ENCODE peak calls at places on chromosomes 5 and 9, in eight cellular contexts. Q is fibroblast of lung, J is body of pancreas, O is AG10803, X is dorsolateral prefrontal cortex, B is heart right ventricle, Z is choroid plexus epithelial cell, F is A549. R is an unnamed sample.
A peak's percentile ranks its signal among the peaks of the same experiment; 100 is the strongest.

GRCh38 chr5:6768590-6769230 is 55.5 kb downstream of the TENT4A start:
- DNase-seq in F (no peak), J (no peak), X (no peak), O (no peak), Z (no peak), Q (no peak), B (no peak), R (no peak)

GRCh38 chr9:78026416-78026815 is 5.2 kb downstream of the GNAQ start:
- DNase-seq in F (no peak), J (no peak), Z (no peak), Q (peak; percentile 33), X (no peak), B (no peak), O (no peak), R (no peak)

GRCh38 chr9:6609499-6610016 is 36.0 kb downstream of the GLDC start:
- DNase-seq in J (no peak), O (no peak), X (no peak), F (no peak), B (no peak), Z (no peak), Q (no peak), R (no peak)

GRCh38 chr5:73338201-73339126 is 110.1 kb downstream of the FOXD1 start:
- DNase-seq in Q (peak; percentile 94), Z (peak; percentile 91), F (no peak), J (no peak), O (peak; percentile 77), B (no peak), X (no peak), R (peak; percentile 13)

GRCh38 chr9:137470785-137471184 is 11.7 kb upstream of the NSMF start:
- DNase-seq in J (no peak), Q (no peak), Z (no peak), O (no peak), F (no peak), B (no peak), X (no peak), R (no peak)

GRCh38 chr5:6868170-6868569 is 154.9 kb downstream of the TENT4A start:
- DNase-seq in X (peak; percentile 30), F (no peak), J (no peak), Q (no peak), B (no peak), Z (no peak), O (no peak), R (no peak)

GRCh38 chr5:137700282-137700680 is 35.6 kb downstream of the KLHL3 start:
- DNase-seq in B (no peak), X (no peak), F (no peak), Q (peak; percentile 40), Z (peak; percentile 53), O (peak; percentile 43), J (no peak), R (peak; percentile 36)

GRCh38 chr9:136100700-136101614 is 5.9 kb upstream of the NACC2 start:
- DNase-seq in B (no peak), Z (no peak), X (no peak), O (no peak), J (no peak), F (peak; percentile 56), Q (no peak), R (no peak)

GRCh38 chr5:93164690-93165089 is 416.3 kb downstream of the NR2F1-AS1 start:
- DNase-seq in F (peak; percentile 47), O (peak; percentile 89), Z (peak; percentile 89), X (no peak), B (peak; percentile 12), J (no peak), Q (peak; percentile 79), R (peak; percentile 86)

GRCh38 chr5:177367981-177368960 is 10.5 kb downstream of the RGS14 start:
- DNase-seq in J (peak; percentile 42), Q (no peak), O (no peak), F (no peak), B (no peak), Z (no peak), X (no peak), R (no peak)

GRCh38 chr5:177365845-177366527 is 8.3 kb downstream of the RGS14 start:
- DNase-seq in Q (no peak), J (no peak), X (no peak), O (no peak), Z (no peak), B (no peak), F (no peak), R (no peak)

GRCh38 chr5:177364159-177364962 is 6.6 kb downstream of the RGS14 start:
- DNase-seq in Q (no peak), O (no peak), F (no peak), Z (no peak), J (no peak), B (no peak), X (no peak), R (no peak)

GRCh38 chr5:177367323-177367848 is 9.7 kb downstream of the RGS14 start:
- DNase-seq in J (no peak), Z (no peak), F (no peak), X (no peak), O (no peak), B (no peak), Q (no peak), R (no peak)

DNA sequence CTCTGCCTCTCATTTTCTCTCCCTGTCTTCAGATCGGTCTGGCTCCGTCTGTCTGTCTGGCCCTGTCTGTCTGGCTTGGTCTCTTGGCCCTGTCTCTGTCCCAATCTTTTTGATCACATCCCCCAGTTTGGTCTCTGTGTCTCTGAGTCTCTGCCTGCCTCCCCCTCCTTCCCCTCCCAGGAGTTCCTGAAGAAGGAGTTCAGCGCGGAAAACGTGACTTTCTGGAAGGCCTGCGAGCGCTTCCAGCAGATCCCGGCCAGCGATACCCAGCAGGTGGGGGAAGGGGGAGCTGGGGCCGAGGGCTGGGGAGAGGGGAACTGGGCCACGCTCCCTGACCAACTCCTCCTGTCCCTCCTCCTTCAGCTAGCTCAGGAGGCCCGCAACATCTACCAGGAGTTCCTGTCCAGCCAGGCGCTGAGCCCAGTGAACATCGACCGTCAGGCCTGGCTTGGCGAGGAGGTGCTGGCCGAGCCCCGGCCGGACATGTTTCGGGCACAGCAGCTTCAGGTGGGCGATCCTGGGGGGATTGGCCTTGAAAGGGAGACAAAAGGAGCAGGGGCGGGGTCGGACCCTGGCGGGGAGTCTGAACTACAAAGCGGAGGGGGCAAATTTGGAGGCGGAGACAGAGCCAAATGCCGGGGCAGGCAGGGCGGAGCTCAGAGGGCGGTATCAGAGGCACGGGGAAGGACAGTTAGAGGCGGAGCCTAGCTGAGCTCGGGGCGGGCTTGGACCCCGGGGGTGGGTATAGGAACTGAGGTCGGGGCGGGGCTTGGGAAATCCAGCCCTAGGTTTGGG is 9.0 kb downstream of the RGS14 start:
- DNase-seq in Q (peak; percentile 75), F (no peak), O (peak; percentile 77), B (peak; percentile 91), Z (peak; percentile 86), X (no peak), J (peak; percentile 95), R (peak; percentile 77)
- H3K4me3 ChIP-seq in Q (peak overlapping the region; percentile 32), F (no peak overlapping the region), O (peak overlapping the region; percentile 57), B (peak overlapping the region; percentile 56), Z (peak overlapping the region; percentile 60), X (peak overlapping the region; percentile 38), J (no peak overlapping the region), R (peak overlapping the region; percentile 58)

GRCh38 chr5:9922719-9923118 is 292.6 kb upstream of the TAS2R1 start:
- DNase-seq in J (no peak), F (peak; percentile 13), Z (no peak), Q (no peak), O (no peak), X (no peak), B (no peak), R (no peak)
- TF ChIP-seq CTCF in J (no peak), F (peak; percentile 10), Z (peak; percentile 31), Q (peak; percentile 33), O (peak; percentile 26), X (no peak), B (no peak), R (peak; percentile 20)

GRCh38 chr9:95005276-95006141 is 279.0 kb downstream of the AOPEP start:
- DNase-seq in F (peak; percentile 68), J (no peak), Q (no peak), O (no peak), B (no peak), X (no peak), Z (no peak), R (peak; percentile 37)

GRCh38 chr9:95009459-95009858 is 283.0 kb downstream of the AOPEP start:
- DNase-seq in J (no peak), Z (no peak), O (no peak), Q (peak; percentile 72), B (no peak), F (peak; percentile 85), X (no peak), R (no peak)

GRCh38 chr9:95010431-95010838 is 283.9 kb downstream of the AOPEP start:
- DNase-seq in B (no peak), Q (no peak), X (peak; percentile 61), F (no peak), Z (no peak), J (no peak), O (no peak), R (no peak)

GRCh38 chr9:95007470-95007869 is 281.0 kb downstream of the AOPEP start:
- DNase-seq in Z (peak; percentile 42), B (peak; percentile 44), X (no peak), Q (peak; percentile 68), O (no peak), F (no peak), J (no peak), R (peak; percentile 57)

GRCh38 chr9:95008151-95008771 is 281.8 kb downstream of the AOPEP start:
- DNase-seq in O (no peak), X (no peak), B (no peak), F (peak; percentile 84), Q (no peak), J (no peak), Z (peak; percentile 68), R (peak; percentile 56)
- H3K4me3 ChIP-seq in O (peak overlapping the region; percentile 86), X (peak overlapping the region; percentile 80), B (peak overlapping the region; percentile 84), F (peak overlapping the region; percentile 87), Q (peak overlapping the region; percentile 32), J (no peak overlapping the region), Z (peak overlapping the region; percentile 31), R (peak overlapping the region; percentile 74)

GRCh38 chr9:127767405-127767804 is 11.1 kb downstream of the SH2D3C start:
- DNase-seq in Q (no peak), J (no peak), F (no peak), X (no peak), Z (no peak), B (no peak), O (no peak), R (no peak)

GRCh38 chr9:127769101-127769500 is 9.4 kb downstream of the SH2D3C start:
- DNase-seq in F (no peak), B (no peak), O (no peak), X (no peak), Z (no peak), J (no peak), Q (no peak), R (no peak)

GRCh38 chr9:127769985-127770904 is 8.2 kb downstream of the SH2D3C start:
- DNase-seq in O (no peak), X (no peak), B (no peak), J (no peak), F (no peak), Q (no peak), Z (no peak), R (no peak)

GRCh38 chr9:127767909-127768331 is 10.5 kb downstream of the SH2D3C start:
- DNase-seq in J (no peak), F (no peak), B (peak; percentile 58), O (no peak), Q (peak; percentile 45), X (no peak), Z (no peak), R (peak; percentile 49)

DNA sequence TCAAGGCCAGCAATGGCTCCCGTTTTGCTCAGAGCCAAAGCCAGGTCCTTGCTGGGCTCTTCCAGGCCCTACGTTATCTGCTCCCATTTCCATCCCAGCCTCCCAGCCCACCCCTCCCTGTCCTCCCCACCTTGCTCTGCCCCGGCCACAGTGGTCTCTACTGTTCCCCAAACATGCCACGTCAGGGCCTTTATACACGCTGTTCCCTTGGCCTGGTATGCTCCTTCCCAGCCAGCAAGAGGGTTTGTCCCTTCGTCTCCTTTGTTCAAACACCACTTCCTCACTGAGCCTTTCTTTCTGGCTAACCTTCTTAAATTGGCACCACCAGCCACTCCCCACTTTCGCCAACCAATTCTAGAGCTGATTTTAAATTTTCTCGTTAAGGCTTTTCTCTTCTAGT is 9.8 kb downstream of the SH2D3C start:
- DNase-seq in Q (no peak), B (no peak), O (no peak), Z (no peak), J (no peak), F (no peak), X (no peak), R (no peak)
- TF ChIP-seq CTCF in Q (no peak), B (no peak), O (no peak), Z (no peak), J (no peak), F (no peak), X (no peak), R (no peak)